ENCODE peak calls at places on chromosomes 3 and 15, in eight cellular contexts. X, P, N, J, T, F, V and Q are unnamed samples. For H3K4me1, the result is how much of the 10 kb centered on the place peaks cover.

GRCh38 chr3:61562042-61562809 is 855 bp downstream of the PTPRG start:
- DNase-seq in X (peak), P (no peak), N (no peak), J (no peak), T (peak), F (no peak), V (peak), Q (no peak)

GRCh38 chr3:104943931-104944330 is 422.8 kb upstream of the ALCAM start:
- DNase-seq in X (peak), P (no peak), N (no peak), J (no peak), T (no peak), F (no peak), V (no peak), Q (no peak)

GRCh38 chr3:186109897-186110803 is 1.3 kb upstream of the ETV5 start:
- DNase-seq in X (peak), P (peak), N (no peak), J (no peak), T (peak), F (peak), V (peak), Q (peak)

GRCh38 chr3:195056506-195056905 is 214.5 kb downstream of the XXYLT1 start:
- DNase-seq in X (no peak), P (peak), N (no peak), J (no peak), T (no peak), F (no peak), V (no peak), Q (no peak)

GRCh38 chr3:133330043-133330442 is 69.8 kb upstream of the BFSP2 start:
- DNase-seq in X (no peak), P (peak), N (no peak), J (no peak), T (no peak), F (no peak), V (no peak), Q (no peak)

GRCh38 chr15:73632670-73633058 is 525 bp downstream of the NPTN start:
- DNase-seq in X (no peak), P (no peak), N (no peak), J (peak), T (no peak), F (peak), V (no peak), Q (no peak)

GRCh38 chr3:32366638-32367368 is 24.9 kb upstream of the CMTM7 start:
- DNase-seq in X (peak), P (no peak), N (peak), J (no peak), T (no peak), F (no peak), V (no peak), Q (peak)

GRCh38 chr3:152517517-152517916 is 248.8 kb downstream of the MBNL1 start:
- DNase-seq in X (no peak), P (no peak), N (no peak), J (no peak), T (no peak), F (no peak), V (no peak), Q (no peak)

GRCh38 chr3:24829632-24830229 is 335.1 kb upstream of the THRB start:
- DNase-seq in X (no peak), P (peak), N (no peak), J (no peak), T (peak), F (no peak), V (peak), Q (peak)

GRCh38 chr3:96814581-96815567 is at the start of gene EPHA6:
- DNase-seq in X (no peak), P (peak), N (no peak), J (no peak), T (no peak), F (no peak), V (peak), Q (no peak)

GRCh38 chr3:128430731-128431130 is 36.0 kb downstream of the DNAJB8 start:
- DNase-seq in X (no peak), P (no peak), N (no peak), J (no peak), T (no peak), F (no peak), V (no peak), Q (peak)

GRCh38 chr3:128432898-128433629 is 33.6 kb downstream of the DNAJB8 start:
- DNase-seq in X (no peak), P (peak), N (no peak), J (no peak), T (no peak), F (no peak), V (no peak), Q (peak)

GRCh38 chr3:128432301-128432897 is 34.3 kb downstream of the DNAJB8 start:
- DNase-seq in X (no peak), P (peak), N (no peak), J (no peak), T (no peak), F (no peak), V (no peak), Q (peak)

GRCh38 chr3:128430276-128430675 is 36.4 kb downstream of the DNAJB8 start:
- DNase-seq in X (no peak), P (peak), N (no peak), J (no peak), T (no peak), F (no peak), V (no peak), Q (no peak)

DNA sequence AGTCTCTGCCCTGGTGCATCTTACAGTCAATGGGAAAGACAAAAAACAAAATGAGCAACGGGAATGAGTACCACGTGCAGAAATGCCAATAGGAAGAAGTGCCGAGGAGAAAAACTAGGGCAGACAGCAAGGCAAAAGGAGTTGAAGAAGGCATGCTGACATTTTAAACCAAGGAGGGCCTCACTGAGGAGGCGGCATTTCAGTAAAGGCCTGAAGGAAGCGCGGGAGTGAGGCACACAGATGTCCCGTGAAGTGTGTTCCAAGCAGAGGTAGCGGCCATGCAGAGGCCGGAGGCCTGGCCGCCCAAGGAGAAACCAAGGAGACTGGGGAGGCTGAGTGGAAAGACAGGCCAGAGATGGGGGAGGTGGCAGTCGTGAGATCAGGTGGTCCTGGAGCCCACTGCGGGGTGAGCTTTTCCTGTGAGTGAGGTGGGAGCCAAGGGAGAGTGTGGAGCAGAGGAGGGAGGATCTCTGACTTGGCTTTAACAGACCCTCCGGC is 34.8 kb downstream of the DNAJB8 start:
- DNase-seq in X (no peak), P (no peak), N (no peak), J (no peak), T (no peak), F (no peak), V (no peak), Q (no peak)
- H3K4me3 ChIP-seq in X (no peak), P (peak), N (no peak), J (no peak), T (no peak), F (no peak), V (no peak), Q (peak)

GRCh38 chr15:41930221-41930866 is 36.5 kb upstream of the SPTBN5 start:
- DNase-seq in X (peak), P (no peak), N (no peak), J (no peak), T (no peak), F (no peak), V (peak), Q (peak)
- H3K4me1 ChIP-seq in X (under half), P (under half), N (under half), J (under half), T (half or more), F (under half), V (under half), Q (half or more)

GRCh38 chr3:29597376-29598008 is 316.6 kb downstream of the RBMS3 start:
- DNase-seq in X (peak), P (no peak), N (no peak), J (no peak), T (no peak), F (no peak), V (no peak), Q (no peak)
- H3K4me3 ChIP-seq in X (peak), P (no peak), N (no peak), J (no peak), T (no peak), F (no peak), V (no peak), Q (no peak)

DNA sequence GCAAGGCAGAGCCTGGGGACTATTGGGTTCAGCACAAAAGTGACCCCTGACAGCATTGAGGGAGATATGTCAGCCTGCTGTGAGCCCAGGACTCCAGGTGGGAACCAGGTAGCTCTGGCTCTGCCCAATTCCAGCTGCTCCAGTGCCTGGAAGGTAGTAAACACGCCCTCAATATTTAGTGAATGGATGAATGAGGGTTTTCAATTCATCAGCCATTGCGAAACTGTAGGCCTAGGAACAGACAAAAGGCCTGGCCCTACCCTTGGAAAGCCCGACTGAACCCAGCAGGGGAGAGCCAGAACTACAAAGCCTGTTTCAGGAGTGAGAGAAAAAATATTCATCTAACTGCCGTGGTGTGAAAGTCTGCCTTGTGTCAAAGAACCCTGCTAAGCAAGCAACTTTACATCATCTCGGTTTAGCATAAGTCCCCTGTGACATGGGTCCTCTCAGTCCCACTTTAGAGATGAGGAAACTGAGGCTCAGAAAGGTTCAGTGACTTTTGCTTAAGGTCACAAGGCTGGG is 8.1 kb upstream of the CSK start:
- DNase-seq in X (no peak), P (peak), N (peak), J (peak), T (no peak), F (no peak), V (no peak), Q (peak)
- H3K4me1 ChIP-seq in X (under half), P (under half), N (half or more), J (half or more), T (under half), F (half or more), V (under half), Q (under half)